ENCODE peak calls at places on chromosomes 12 and 14, in eight cellular contexts. V, M, U, F, P, H, I and T are unnamed samples.

GRCh38 chr12:102740157-102741032 is 176.6 kb downstream of the PAH start:
- DNase-seq in V (peak; percentile 20), M (peak; percentile 46), U (no peak), F (no peak), P (no peak), H (peak; percentile 16), I (peak; percentile 32), T (peak; percentile 17)

GRCh38 chr12:121299662-121300061 is 3.2 kb upstream of the CAMKK2 start:
- DNase-seq in V (no peak), M (no peak), U (no peak), F (no peak), P (no peak), H (no peak), I (no peak), T (no peak)

GRCh38 chr12:87428701-87429277 is 600.4 kb downstream of the C12orf50 start:
- DNase-seq in V (no peak), M (no peak), U (no peak), F (no peak), P (no peak), H (peak; percentile 54), I (peak; percentile 72), T (no peak)

GRCh38 chr12:98509063-98509462 is 6.3 kb upstream of the TMPO start:
- DNase-seq in V (no peak), M (no peak), U (no peak), F (no peak), P (no peak), H (no peak), I (no peak), T (no peak)

GRCh38 chr12:18643673-18644072 is 94.1 kb downstream of the PLCZ1 start:
- DNase-seq in V (no peak), M (no peak), U (no peak), F (no peak), P (no peak), H (peak; percentile 61), I (no peak), T (peak; percentile 37)

GRCh38 chr12:128258866-128259555 is 8.0 kb upstream of the TMEM132C start:
- DNase-seq in V (no peak), M (peak; percentile 22), U (no peak), F (no peak), P (no peak), H (no peak), I (no peak), T (no peak)

GRCh38 chr14:72517736-72518135 is 376.2 kb downstream of the DPF3 start:
- DNase-seq in V (no peak), M (no peak), U (no peak), F (no peak), P (no peak), H (no peak), I (no peak), T (no peak)

GRCh38 chr12:77925536-77926108 is 94.9 kb downstream of the NAV3 start:
- DNase-seq in V (peak; percentile 85), M (peak; percentile 81), U (no peak), F (no peak), P (peak; percentile 16), H (peak; percentile 98), I (peak; percentile 90), T (peak; percentile 98)

GRCh38 chr12:57280234-57281062 is 29.5 kb upstream of the STAC3 start:
- DNase-seq in V (peak; percentile 80), M (no peak), U (peak; percentile 44), F (peak; percentile 36), P (peak; percentile 76), H (peak; percentile 98), I (peak; percentile 95), T (peak; percentile 95)

GRCh38 chr12:109709401-109710278 is 4.0 kb upstream of the FAM222A start:
- DNase-seq in V (no peak), M (no peak), U (no peak), F (no peak), P (no peak), H (no peak), I (peak; percentile 9), T (no peak)

GRCh38 chr14:56065621-56066295 is 52.5 kb upstream of the PELI2 start:
- DNase-seq in V (no peak), M (no peak), U (no peak), F (no peak), P (no peak), H (no peak), I (peak; percentile 77), T (no peak)

GRCh38 chr14:50122291-50122690 is 5.9 kb upstream of the VCPKMT start:
- DNase-seq in V (no peak), M (no peak), U (no peak), F (no peak), P (no peak), H (no peak), I (no peak), T (no peak)

GRCh38 chr12:1936406-1937320 is 18.2 kb upstream of the CACNA2D4 start:
- DNase-seq in V (no peak), M (no peak), U (no peak), F (no peak), P (no peak), H (peak; percentile 81), I (peak; percentile 57), T (peak; percentile 35)

GRCh38 chr14:67396381-67396965 is 15.5 kb downstream of the PLEK2 start:
- DNase-seq in V (no peak), M (no peak), U (no peak), F (no peak), P (no peak), H (peak; percentile 39), I (no peak), T (no peak)

GRCh38 chr12:110965574-110965973 is 45.2 kb upstream of the MYL2 start:
- DNase-seq in V (no peak), M (no peak), U (no peak), F (no peak), P (no peak), H (no peak), I (no peak), T (no peak)

GRCh38 chr12:3250576-3250975 is 173.4 kb downstream of the TSPAN9 start:
- DNase-seq in V (no peak), M (no peak), U (no peak), F (no peak), P (no peak), H (no peak), I (no peak), T (no peak)

GRCh38 chr12:102917026-102917787 is at the start of gene PAH:
- DNase-seq in V (no peak), M (no peak), U (no peak), F (no peak), P (peak; percentile 29), H (no peak), I (peak; percentile 16), T (no peak)

GRCh38 chr12:4386756-4387155 is 7.2 kb upstream of the FGF23 start:
- DNase-seq in V (no peak), M (no peak), U (no peak), F (no peak), P (no peak), H (no peak), I (no peak), T (no peak)

GRCh38 chr12:104656921-104657320 is 200.2 kb downstream of the CHST11 start:
- DNase-seq in V (no peak), M (no peak), U (no peak), F (no peak), P (no peak), H (no peak), I (peak; percentile 71), T (no peak)